ENCODE peak calls at places on chromosomes 5 and 9, in eight cellular contexts. F, S, W, R, G, H, N and K are unnamed samples.
A peak's percentile ranks its signal among the peaks of the same experiment; 100 is the strongest.

GRCh38 chr5:154706416-154706815 is 48.8 kb upstream of the LARP1 start:
- DNase-seq in F (no peak), S (no peak), W (no peak), R (no peak), G (no peak), H (no peak), N (no peak), K (no peak)

GRCh38 chr5:158172005-158172404 is 313.1 kb upstream of the CLINT1 start:
- DNase-seq in F (no peak), S (no peak), W (no peak), R (no peak), G (no peak), H (no peak), N (no peak), K (no peak)

GRCh38 chr9:75644649-75645048 is 245.8 kb upstream of the PCSK5 start:
- DNase-seq in F (no peak), S (no peak), W (no peak), R (no peak), G (no peak), H (no peak), N (no peak), K (no peak)

GRCh38 chr5:3105172-3105571 is 353.7 kb upstream of the IRX2 start:
- DNase-seq in F (no peak), S (no peak), W (no peak), R (no peak), G (no peak), H (no peak), N (no peak), K (no peak)

GRCh38 chr9:16410601-16411285 is 459.7 kb downstream of the BNC2 start:
- DNase-seq in F (no peak), S (no peak), W (no peak), R (no peak), G (no peak), H (no peak), N (no peak), K (no peak)

GRCh38 chr5:65263291-65263690 is 218.4 kb downstream of the ADAMTS6 start:
- DNase-seq in F (no peak), S (no peak), W (no peak), R (no peak), G (no peak), H (no peak), N (no peak), K (no peak)

GRCh38 chr9:125133403-125134316 is 9.7 kb downstream of the SCAI start:
- DNase-seq in F (no peak), S (no peak), W (no peak), R (no peak), G (no peak), H (no peak), N (no peak), K (no peak)

GRCh38 chr5:94376672-94377345 is 241.6 kb downstream of the KIAA0825 start:
- DNase-seq in F (no peak), S (peak; percentile 50), W (no peak), R (no peak), G (no peak), H (no peak), N (no peak), K (peak; percentile 7)

GRCh38 chr5:176902911-176903664 is 3.9 kb upstream of the HK3 start:
- DNase-seq in F (no peak), S (no peak), W (no peak), R (no peak), G (no peak), H (no peak), N (no peak), K (no peak)
- H3K36me3 ChIP-seq in F (peaks cover 15% of the 10 kb centered on the region), S (peaks cover 20% of the 10 kb centered on the region), W (peaks cover 38% of the 10 kb centered on the region), R (peaks cover 38% of the 10 kb centered on the region), G (no peaks in the 10 kb centered on the region), H (peaks cover 9% of the 10 kb centered on the region), N (no peaks in the 10 kb centered on the region), K (peaks cover 23% of the 10 kb centered on the region)

GRCh38 chr9:134426436-134426835 is 100.2 kb downstream of the RXRA start:
- DNase-seq in F (no peak), S (no peak), W (no peak), R (no peak), G (no peak), H (no peak), N (no peak), K (no peak)

GRCh38 chr9:134425401-134425800 is 99.1 kb downstream of the RXRA start:
- DNase-seq in F (no peak), S (no peak), W (no peak), R (no peak), G (no peak), H (no peak), N (no peak), K (no peak)

GRCh38 chr9:134423757-134424156 is 97.5 kb downstream of the RXRA start:
- DNase-seq in F (no peak), S (no peak), W (no peak), R (no peak), G (no peak), H (no peak), N (no peak), K (no peak)

GRCh38 chr9:134425815-134426214 is 99.6 kb downstream of the RXRA start:
- DNase-seq in F (no peak), S (no peak), W (no peak), R (no peak), G (no peak), H (no peak), N (no peak), K (no peak)

DNA sequence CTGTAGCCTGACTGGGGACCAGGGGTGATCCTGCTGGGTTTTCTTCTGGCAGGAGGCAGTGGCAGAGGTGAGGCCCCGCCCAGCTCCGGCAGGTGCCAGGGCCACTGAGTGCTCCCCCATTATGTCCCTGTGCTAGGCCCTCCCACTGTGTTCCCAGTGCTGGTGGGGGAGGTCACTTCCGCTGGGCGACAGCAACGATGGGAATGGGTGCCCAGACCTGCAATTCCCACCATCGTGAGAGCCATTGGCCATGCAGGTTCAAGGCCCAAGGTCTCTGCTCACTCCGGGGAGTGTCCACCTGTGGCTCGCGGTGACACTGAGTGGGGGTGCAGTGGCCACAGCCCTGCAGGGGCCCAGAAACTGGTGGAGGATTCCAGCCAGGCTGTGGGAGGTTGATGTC is 98.6 kb downstream of the RXRA start:
- DNase-seq in F (no peak), S (no peak), W (no peak), R (no peak), G (no peak), H (no peak), N (no peak), K (peak; percentile 54)
- H3K36me3 ChIP-seq in F (peaks cover 8% of the 10 kb centered on the region), S (no peaks in the 10 kb centered on the region), W (no peaks in the 10 kb centered on the region), R (no peaks in the 10 kb centered on the region), G (no peaks in the 10 kb centered on the region), H (peaks cover 5% of the 10 kb centered on the region), N (no peaks in the 10 kb centered on the region), K (peaks cover 2% of the 10 kb centered on the region)

GRCh38 chr9:111572945-111573604 is 26.4 kb downstream of the PTGR1 start:
- DNase-seq in F (peak; percentile 96), S (no peak), W (no peak), R (no peak), G (no peak), H (no peak), N (no peak), K (peak; percentile 22)
- H3K36me3 ChIP-seq in F (peaks cover 11% of the 10 kb centered on the region), S (peaks cover 16% of the 10 kb centered on the region), W (no peaks in the 10 kb centered on the region), R (peaks cover 56% of the 10 kb centered on the region), G (no peaks in the 10 kb centered on the region), H (peaks cover 17% of the 10 kb centered on the region), N (peaks cover 3% of the 10 kb centered on the region), K (peaks cover 28% of the 10 kb centered on the region)

GRCh38 chr9:113210815-113211214 is 10.3 kb downstream of the FKBP15 start:
- DNase-seq in F (no peak), S (peak; percentile 58), W (no peak), R (no peak), G (no peak), H (no peak), N (no peak), K (no peak)

GRCh38 chr9:113199683-113200329 is 21.3 kb downstream of the FKBP15 start:
- DNase-seq in F (no peak), S (no peak), W (no peak), R (no peak), G (no peak), H (no peak), N (no peak), K (no peak)

DNA sequence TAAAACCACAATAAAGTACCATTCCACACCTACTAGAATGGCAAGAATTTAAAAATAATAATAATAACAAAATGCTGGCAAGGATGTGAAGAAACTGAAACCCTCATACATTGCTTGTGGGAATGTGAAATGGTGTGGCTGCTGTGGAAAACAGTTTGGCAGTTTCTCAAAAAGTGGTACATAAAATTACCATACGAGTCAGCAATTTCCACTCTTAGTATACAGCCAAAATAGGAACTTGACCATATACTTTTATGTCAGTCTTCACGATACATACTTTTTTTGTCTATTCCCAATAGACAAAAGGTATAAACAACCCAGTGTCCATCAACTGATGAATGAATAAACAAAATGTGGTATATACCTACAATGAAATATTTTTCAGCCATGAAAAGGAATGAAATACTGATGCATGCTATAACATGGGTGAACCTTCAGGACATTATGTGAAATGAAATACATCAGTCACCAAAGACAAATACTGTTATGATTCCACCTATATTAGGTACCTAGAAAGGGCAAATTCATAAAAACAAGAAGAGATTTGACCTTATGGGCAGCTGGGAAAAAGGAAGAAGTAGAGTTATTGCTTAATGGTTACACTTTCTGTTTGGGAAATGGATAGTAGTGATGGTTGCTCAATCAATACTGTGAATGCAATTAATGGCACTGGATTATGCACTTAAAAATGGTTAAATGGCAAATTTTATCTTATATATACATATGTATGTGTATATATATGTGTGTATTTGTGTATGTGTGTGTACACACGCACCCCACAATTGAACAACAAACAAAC is 15.4 kb downstream of the FKBP15 start:
- DNase-seq in F (peak; percentile 14), S (no peak), W (no peak), R (no peak), G (no peak), H (no peak), N (no peak), K (no peak)
- H3K36me3 ChIP-seq in F (peaks cover 3% of the 10 kb centered on the region), S (peaks cover 12% of the 10 kb centered on the region), W (peaks cover 55% of the 10 kb centered on the region), R (peaks cover 26% of the 10 kb centered on the region), G (no peaks in the 10 kb centered on the region), H (no peaks in the 10 kb centered on the region), N (peaks cover 2% of the 10 kb centered on the region), K (peaks cover 23% of the 10 kb centered on the region)

GRCh38 chr9:137588311-137588710 is 2.0 kb downstream of the ZMYND19 start:
- DNase-seq in F (no peak), S (no peak), W (no peak), R (no peak), G (no peak), H (no peak), N (no peak), K (no peak)
- H3K36me3 ChIP-seq in F (peaks cover 21% of the 10 kb centered on the region), S (no peaks in the 10 kb centered on the region), W (peaks cover 28% of the 10 kb centered on the region), R (no peaks in the 10 kb centered on the region), G (no peaks in the 10 kb centered on the region), H (peaks cover 32% of the 10 kb centered on the region), N (no peaks in the 10 kb centered on the region), K (peaks cover 6% of the 10 kb centered on the region)